ENCODE peak calls at places on chromosomes 3 and 15, in eight cellular contexts. W is EL; J is stimulated activated CD4-positive, alpha-beta T cell treated with anti-CD3 and anti-CD28 coated beads, Interleukin-4, amount 100 ng/mL, for 48 hours; Q is NCI-H1417; I is choroid plexus epithelial cell; G is B cell; E is activated CD4-positive, alpha-beta T cell treated with anti-CD3 and anti-CD28 coated beads, Interleukin-2, amount 10 ng/mL, durations not matched to agents 7 days and 5 days; F is CD8-positive, alpha-beta memory T cell. L is an unnamed sample.

GRCh38 chr15:57403946-57404345 is 27.6 kb downstream of the CGNL1 start:
- DNase-seq in W (no peak), J (no peak), Q (no peak), I (no peak), G (no peak), E (no peak), F (no peak), L (no peak)

GRCh38 chr3:16482770-16483531 is 30.5 kb downstream of the RFTN1 start:
- DNase-seq in W (no peak), J (no peak), Q (peak), I (peak), G (peak), E (peak), F (peak), L (no peak)

GRCh38 chr3:42843730-42844713 is 31.7 kb downstream of the CYP8B1 start:
- DNase-seq in W (no peak), J (no peak), Q (no peak), I (no peak), G (no peak), E (no peak), F (no peak), L (peak)

GRCh38 chr3:22117091-22117490 is 366.1 kb upstream of the ZNF385D start:
- DNase-seq in W (no peak), J (no peak), Q (no peak), I (peak), G (no peak), E (no peak), F (no peak), L (no peak)

GRCh38 chr3:143081844-143082778 is 37.5 kb upstream of the CHST2 start:
- DNase-seq in W (no peak), J (no peak), Q (no peak), I (no peak), G (peak), E (no peak), F (no peak), L (no peak)

GRCh38 chr3:159757341-159758060 is 231.1 kb upstream of the IL12A start:
- DNase-seq in W (no peak), J (no peak), Q (no peak), I (peak), G (no peak), E (no peak), F (no peak), L (no peak)

GRCh38 chr15:85005744-85006143 is 24.1 kb downstream of the PDE8A start:
- DNase-seq in W (no peak), J (no peak), Q (no peak), I (no peak), G (no peak), E (no peak), F (no peak), L (no peak)

GRCh38 chr15:98177950-98178848 is 217.7 kb downstream of the ARRDC4 start:
- DNase-seq in W (peak), J (peak), Q (peak), I (peak), G (peak), E (peak), F (peak), L (peak)

GRCh38 chr3:24475945-24476344 is 18.7 kb downstream of the THRB start:
- DNase-seq in W (peak), J (no peak), Q (no peak), I (no peak), G (no peak), E (no peak), F (no peak), L (peak)

GRCh38 chr15:76336254-76337046 is at the start of gene ISL2:
- DNase-seq in W (peak), J (peak), Q (no peak), I (peak), G (peak), E (peak), F (no peak), L (peak)

GRCh38 chr15:51191072-51191665 is 96.5 kb upstream of the TNFAIP8L3 start:
- DNase-seq in W (no peak), J (no peak), Q (no peak), I (no peak), G (no peak), E (no peak), F (no peak), L (no peak)

GRCh38 chr15:42073418-42073817 is 20.9 kb downstream of the PLA2G4D start:
- DNase-seq in W (no peak), J (no peak), Q (no peak), I (no peak), G (no peak), E (no peak), F (no peak), L (no peak)

GRCh38 chr3:58627941-58628340 is 38.6 kb downstream of the FAM3D start:
- DNase-seq in W (no peak), J (no peak), Q (no peak), I (no peak), G (no peak), E (no peak), F (no peak), L (no peak)

GRCh38 chr15:59313703-59314332 is 58.9 kb downstream of the MYO1E start:
- DNase-seq in W (no peak), J (no peak), Q (peak), I (peak), G (no peak), E (no peak), F (no peak), L (no peak)

GRCh38 chr15:31489281-31489680 is 162.6 kb downstream of the KLF13 start:
- DNase-seq in W (no peak), J (no peak), Q (no peak), I (no peak), G (no peak), E (no peak), F (no peak), L (peak)

GRCh38 chr3:149612456-149612855 is 45.4 kb downstream of the WWTR1 start:
- DNase-seq in W (no peak), J (no peak), Q (no peak), I (no peak), G (no peak), E (no peak), F (no peak), L (no peak)

GRCh38 chr3:172291650-172292049 is 156.6 kb downstream of the GHSR start:
- DNase-seq in W (no peak), J (no peak), Q (no peak), I (no peak), G (no peak), E (no peak), F (no peak), L (no peak)

GRCh38 chr3:45795509-45795881 is 841 bp downstream of the SLC6A20 start:
- DNase-seq in W (no peak), J (no peak), Q (no peak), I (no peak), G (no peak), E (no peak), F (no peak), L (peak)

GRCh38 chr3:127857270-127857801 is 35.0 kb upstream of the MGLL start:
- DNase-seq in W (no peak), J (no peak), Q (peak), I (peak), G (no peak), E (no peak), F (no peak), L (no peak)

GRCh38 chr15:85036716-85037115 is 55.1 kb downstream of the PDE8A start:
- DNase-seq in W (no peak), J (no peak), Q (no peak), I (no peak), G (no peak), E (no peak), F (no peak), L (no peak)

GRCh38 chr15:83446904-83447708 is at the start of gene SH3GL3:
- DNase-seq in W (peak), J (peak), Q (peak), I (peak), G (no peak), E (peak), F (peak), L (peak)

GRCh38 chr3:126107960-126108688 is 24.2 kb upstream of the SLC41A3 start:
- DNase-seq in W (no peak), J (no peak), Q (no peak), I (peak), G (no peak), E (no peak), F (no peak), L (peak)

GRCh38 chr3:66527253-66527652 is 26.4 kb upstream of the LRIG1 start:
- DNase-seq in W (no peak), J (no peak), Q (peak), I (no peak), G (no peak), E (no peak), F (no peak), L (no peak)

GRCh38 chr3:76044601-76045600 is 259.6 kb upstream of the ZNF717 start:
- DNase-seq in W (peak), J (peak), Q (peak), I (peak), G (no peak), E (peak), F (no peak), L (no peak)

GRCh38 chr15:71443538-71443937 is 328.3 kb downstream of the THSD4 start:
- DNase-seq in W (peak), J (peak), Q (peak), I (peak), G (peak), E (peak), F (no peak), L (no peak)

GRCh38 chr3:143429628-143430514 is 310.3 kb downstream of the CHST2 start:
- DNase-seq in W (no peak), J (no peak), Q (no peak), I (peak), G (no peak), E (no peak), F (no peak), L (no peak)

GRCh38 chr15:67158367-67158766 is 93.0 kb downstream of the SMAD3 start:
- DNase-seq in W (no peak), J (no peak), Q (no peak), I (no peak), G (no peak), E (no peak), F (no peak), L (peak)

GRCh38 chr15:74442604-74443003 is 8.8 kb upstream of the SEMA7A start:
- DNase-seq in W (no peak), J (no peak), Q (no peak), I (no peak), G (no peak), E (no peak), F (no peak), L (no peak)

GRCh38 chr3:125957674-125958510 is 11.1 kb upstream of the ROPN1B start:
- DNase-seq in W (no peak), J (no peak), Q (no peak), I (no peak), G (no peak), E (no peak), F (no peak), L (no peak)

GRCh38 chr15:53522878-53523455 is 236.5 kb downstream of the WDR72 start:
- DNase-seq in W (no peak), J (no peak), Q (peak), I (no peak), G (no peak), E (no peak), F (no peak), L (no peak)

GRCh38 chr15:88080616-88081015 is 175.9 kb downstream of the NTRK3 start:
- DNase-seq in W (no peak), J (no peak), Q (no peak), I (no peak), G (no peak), E (no peak), F (no peak), L (no peak)

L was measured in islet precursor cell.